ENCODE peak calls at places on chromosomes 6 and 20, in six cellular contexts. I, L, P, F, K and R are unnamed samples.

GRCh38 chr6:132798820-132799538 is 542 bp upstream of the SLC18B1 start:
- DNase-seq in L (peak; percentile 88), P (peak; percentile 76), I (no peak), F (no peak), K (peak; percentile 84), R (peak; percentile 83)

GRCh38 chr20:45968801-45969711 is 2.9 kb downstream of the ZNF335 start:
- DNase-seq in I (peak; percentile 62), K (no peak), F (no peak), P (peak; percentile 65), L (no peak), R (no peak)

GRCh38 chr6:37137881-37138568 is 31.9 kb upstream of the PIM1 start:
- DNase-seq in K (no peak), L (no peak), P (peak; percentile 81), I (peak; percentile 94), F (no peak), R (no peak)

GRCh38 chr6:63643862-63644261 is 8.3 kb downstream of the PHF3 start:
- DNase-seq in I (no peak), K (peak; percentile 25), F (no peak), L (peak; percentile 58), P (peak; percentile 45), R (no peak)

GRCh38 chr6:12538881-12539357 is 177.6 kb upstream of the PHACTR1 start:
- DNase-seq in L (no peak), K (no peak), I (peak; percentile 59), P (peak; percentile 47), F (no peak), R (no peak)

GRCh38 chr6:160679402-160679769 is 15.3 kb upstream of the LPA start:
- DNase-seq in P (no peak), K (no peak), F (no peak), L (no peak), I (no peak), R (no peak)

GRCh38 chr6:4055420-4056041 is 23.4 kb downstream of the FAM217A start:
- DNase-seq in F (no peak), P (peak; percentile 89), I (peak; percentile 66), K (peak; percentile 28), L (peak; percentile 7), R (no peak)

GRCh38 chr6:163554663-163555062 is 140.1 kb downstream of the QKI start:
- DNase-seq in F (peak; percentile 37), P (peak; percentile 73), K (peak; percentile 20), I (no peak), L (peak; percentile 25), R (peak; percentile 83)

GRCh38 chr6:68559052-68559451 is 76.0 kb upstream of the ADGRB3 start:
- DNase-seq in F (no peak), K (no peak), I (no peak), L (no peak), P (no peak), R (no peak)

GRCh38 chr6:163261361-163261760 is 153.2 kb upstream of the QKI start:
- DNase-seq in K (no peak), P (no peak), L (no peak), I (no peak), F (no peak), R (no peak)

GRCh38 chr6:152118224-152118623 is 310.7 kb downstream of the ESR1 start:
- DNase-seq in F (no peak), K (no peak), L (no peak), P (no peak), I (no peak), R (no peak)

GRCh38 chr6:64299176-64299575 is 663.6 kb downstream of the PHF3 start:
- DNase-seq in P (no peak), F (no peak), L (no peak), K (no peak), I (no peak), R (no peak)

GRCh38 chr6:76703285-76703684 is 630.8 kb upstream of the IMPG1 start:
- DNase-seq in F (no peak), P (peak; percentile 41), K (no peak), I (no peak), L (no peak), R (no peak)

GRCh38 chr6:154907293-154907692 is 87.8 kb upstream of the TIAM2 start:
- DNase-seq in I (peak; percentile 47), L (no peak), P (peak; percentile 61), K (no peak), F (no peak), R (no peak)

GRCh38 chr6:170209354-170210025 is 81.4 kb downstream of the DLL1 start:
- DNase-seq in L (no peak), F (no peak), P (no peak), I (no peak), K (no peak), R (no peak)

GRCh38 chr6:154197176-154197850 is 158.3 kb downstream of the OPRM1 start:
- DNase-seq in K (no peak), I (peak; percentile 60), L (no peak), F (no peak), P (peak; percentile 43), R (no peak)

GRCh38 chr20:13677241-13677640 is 38.5 kb upstream of the TASP1 start:
- DNase-seq in F (no peak), P (no peak), L (no peak), K (no peak), I (no peak), R (no peak)

GRCh38 chr6:84652356-84653026 is 111.9 kb downstream of the TBX18 start:
- DNase-seq in F (no peak), K (no peak), P (peak; percentile 97), I (peak; percentile 92), L (no peak), R (no peak)

GRCh38 chr6:61894536-61894935 is 391.5 kb downstream of the KHDRBS2 start:
- DNase-seq in F (no peak), P (no peak), K (no peak), L (no peak), I (no peak), R (no peak)

GRCh38 chr6:98039876-98040605 is 757.0 kb upstream of the MMS22L start:
- DNase-seq in K (peak; percentile 6), L (no peak), F (no peak), P (peak; percentile 4), I (peak; percentile 12), R (no peak)

GRCh38 chr6:99305021-99305554 is 44.4 kb downstream of the FAXC start:
- DNase-seq in K (peak; percentile 9), L (no peak), I (no peak), F (no peak), P (no peak), R (no peak)

GRCh38 chr6:139881728-139882211 is 507.3 kb upstream of the CITED2 start:
- DNase-seq in K (peak; percentile 74), F (no peak), P (peak; percentile 69), L (peak; percentile 23), I (peak; percentile 21), R (peak; percentile 39)

GRCh38 chr6:142787422-142787821 is 157.6 kb downstream of the HIVEP2 start:
- DNase-seq in F (no peak), K (no peak), I (no peak), P (no peak), L (no peak), R (no peak)

GRCh38 chr6:12103158-12103557 is 91.0 kb downstream of the HIVEP1 start:
- DNase-seq in P (no peak), K (no peak), F (no peak), L (no peak), I (no peak), R (no peak)

GRCh38 chr20:18788021-18788420 is 25.6 kb upstream of the SCP2D1 start:
- DNase-seq in K (no peak), L (no peak), I (no peak), F (no peak), P (no peak), R (no peak)

GRCh38 chr6:41064841-41065240 is 7.3 kb downstream of the OARD1 start:
- DNase-seq in P (no peak), F (no peak), L (no peak), K (no peak), I (no peak), R (no peak)

GRCh38 chr20:61956396-61957342 is 109.0 kb downstream of the TAF4 start:
- DNase-seq in F (no peak), K (no peak), I (peak; percentile 62), L (no peak), P (peak; percentile 60), R (no peak)

GRCh38 chr20:56945057-56945456 is 316.0 kb downstream of the TFAP2C start:
- DNase-seq in K (no peak), I (no peak), L (peak; percentile 11), F (no peak), P (no peak), R (no peak)
- TF ChIP-seq CTCF in K (no peak), I (no peak), L (peak; percentile 25), F (no peak), P (no peak), R (no peak)

GRCh38 chr20:21102252-21102609 is 3.9 kb downstream of the LINC00237 start:
- DNase-seq in I (no peak), P (no peak), F (no peak), K (no peak), L (no peak), R (peak; percentile 25)
- TF ChIP-seq CTCF in I (no peak), P (no peak), F (no peak), K (no peak), L (peak; percentile 26), R (no peak)

DNA sequence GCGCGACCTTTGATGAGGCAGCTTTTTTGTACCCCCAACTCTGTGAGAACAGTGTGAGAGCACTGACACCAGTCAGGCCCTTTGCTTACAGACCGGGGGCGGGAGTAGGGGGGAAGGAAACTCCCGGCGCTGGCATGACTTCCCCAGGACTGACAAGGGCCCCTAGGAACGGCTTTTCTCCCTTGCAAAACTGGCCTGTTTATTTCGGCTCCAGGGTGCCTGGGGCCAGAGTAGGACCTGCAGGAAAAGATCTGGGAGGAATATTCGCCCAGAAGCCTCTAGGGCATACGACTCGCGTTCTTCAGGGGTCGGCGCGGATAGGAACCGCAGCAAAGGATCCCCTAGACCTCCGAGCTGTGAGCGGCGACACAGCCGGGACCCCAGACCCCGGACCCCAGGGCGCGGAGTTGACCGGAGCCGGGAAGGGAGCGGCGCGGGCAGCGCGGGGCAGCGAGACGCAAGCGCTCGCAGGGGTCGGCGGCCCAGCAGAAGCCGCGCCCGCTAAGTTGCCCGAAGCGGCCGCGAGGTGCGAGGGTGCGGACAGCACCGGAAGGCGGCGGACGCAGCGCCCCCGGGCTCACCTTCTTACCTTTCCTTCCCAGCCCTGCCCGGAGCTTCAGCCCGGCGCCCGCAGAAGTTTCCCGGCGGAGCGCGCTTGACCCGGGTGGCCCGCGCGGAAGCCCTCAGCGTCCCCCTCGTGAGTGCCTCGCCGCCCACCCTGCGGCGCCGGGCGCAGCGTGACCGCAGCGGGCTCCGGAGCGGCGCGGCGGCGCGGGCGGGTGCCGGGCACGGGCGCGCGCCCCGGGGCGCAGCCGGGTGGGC is at the start of gene POPDC3:
- DNase-seq in K (peak; percentile 14), P (peak; percentile 59), L (no peak), F (no peak), I (no peak), R (peak; percentile 7)
- TF ChIP-seq CTCF in K (no peak), P (peak; percentile 3), L (no peak), F (no peak), I (peak; percentile 14), R (no peak)

DNA sequence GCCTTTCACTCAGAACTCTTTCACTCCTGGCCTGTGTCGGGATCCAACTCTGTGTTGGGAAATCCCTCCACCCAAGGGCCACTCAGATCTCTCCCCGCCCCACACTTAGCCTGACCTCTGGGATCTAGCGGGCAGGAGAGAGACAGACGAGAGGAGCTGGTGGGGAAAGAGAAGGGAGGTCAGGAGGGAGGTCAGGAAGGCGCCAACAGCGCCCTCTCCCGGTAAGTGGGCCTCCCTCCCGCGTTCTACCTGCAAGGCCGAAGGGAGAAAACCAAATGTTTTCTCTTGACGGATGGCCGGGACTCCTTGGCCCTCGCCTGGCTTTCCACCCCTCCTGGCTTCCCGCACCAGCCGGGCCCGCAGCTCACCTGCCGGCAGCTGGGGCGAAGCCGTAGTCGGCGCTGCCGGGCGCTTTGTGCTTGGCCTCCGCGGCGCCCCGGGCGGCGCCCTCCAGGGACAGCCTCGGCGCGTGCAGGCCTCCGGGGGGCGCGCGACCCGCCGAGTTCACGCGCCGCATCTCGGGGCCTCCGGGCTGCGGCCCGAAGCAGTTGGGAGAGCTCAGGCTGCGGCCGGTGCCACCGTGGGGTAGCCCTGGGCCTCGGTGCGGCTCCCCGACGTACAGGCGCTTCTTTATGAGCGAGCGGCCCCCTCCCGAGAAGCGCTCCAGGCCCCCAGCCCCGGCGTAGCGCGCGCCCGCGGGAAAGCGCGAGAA is 38.2 kb downstream of the C6orf132 start:
- DNase-seq in I (no peak), L (peak; percentile 80), P (peak; percentile 66), F (no peak), K (peak; percentile 56), R (peak; percentile 86)
- TF ChIP-seq CTCF in I (peak; percentile 46), L (peak; percentile 94), P (peak; percentile 73), F (no peak), K (peak; percentile 80), R (peak; percentile 99)